ENCODE peak calls at places on chromosomes 5 and 9, in nine cellular contexts. U, L, P, E, W, V, Q, C and S are unnamed samples.

GRCh38 chr9:113682297-113682771 is 193.8 kb upstream of the ZNF618 start:
- DNase-seq in U (peak; percentile 32), L (no peak), P (peak; percentile 59), E (peak; percentile 47), W (peak; percentile 69), V (peak; percentile 59), Q (peak; percentile 84), C (peak; percentile 70), S (peak; percentile 54)

GRCh38 chr5:120454094-120454798 is 9.9 kb upstream of the PRR16 start:
- DNase-seq in U (peak; percentile 85), L (peak; percentile 75), P (no peak), E (peak; percentile 74), W (no peak), V (no peak), Q (no peak), C (peak; percentile 41), S (no peak)

GRCh38 chr5:66717455-66718373 is 121.5 kb downstream of the MAST4 start:
- DNase-seq in U (no peak), L (no peak), P (peak; percentile 30), E (peak; percentile 39), W (no peak), V (no peak), Q (no peak), C (no peak), S (no peak)

GRCh38 chr5:2049876-2050275 is 167.2 kb upstream of the IRX4 start:
- DNase-seq in U (no peak), L (no peak), P (no peak), E (no peak), W (no peak), V (no peak), Q (no peak), C (no peak), S (no peak)

GRCh38 chr9:101569736-101570501 is 24.9 kb downstream of the PPP3R2 start:
- DNase-seq in U (no peak), L (no peak), P (no peak), E (no peak), W (no peak), V (no peak), Q (no peak), C (no peak), S (no peak)

GRCh38 chr5:27911216-27911615 is 872.8 kb upstream of the CDH9 start:
- DNase-seq in U (no peak), L (no peak), P (no peak), E (peak; percentile 14), W (no peak), V (no peak), Q (no peak), C (peak; percentile 56), S (no peak)

GRCh38 chr5:7850533-7851239 is at the start of gene CFAP90:
- DNase-seq in U (no peak), L (no peak), P (peak; percentile 77), E (no peak), W (peak; percentile 18), V (no peak), Q (no peak), C (no peak), S (no peak)

GRCh38 chr9:109497193-109498165 is 628 bp downstream of the PTPN3 start:
- DNase-seq in U (no peak), L (no peak), P (peak; percentile 59), E (peak; percentile 58), W (no peak), V (no peak), Q (no peak), C (no peak), S (no peak)

GRCh38 chr5:134444941-134445471 is 33.3 kb upstream of the CDKN2AIPNL start:
- DNase-seq in U (no peak), L (no peak), P (no peak), E (no peak), W (no peak), V (no peak), Q (no peak), C (no peak), S (no peak)

GRCh38 chr9:88645869-88646204 is 110.9 kb downstream of the NXNL2 start:
- DNase-seq in U (no peak), L (no peak), P (no peak), E (no peak), W (no peak), V (no peak), Q (no peak), C (no peak), S (no peak)

GRCh38 chr9:2125909-2126308 is 110.8 kb downstream of the SMARCA2 start:
- DNase-seq in U (no peak), L (no peak), P (no peak), E (no peak), W (no peak), V (no peak), Q (no peak), C (no peak), S (no peak)

GRCh38 chr5:163005949-163006348 is 431.4 kb upstream of the CCNG1 start:
- DNase-seq in U (no peak), L (no peak), P (no peak), E (peak; percentile 50), W (no peak), V (no peak), Q (no peak), C (peak; percentile 31), S (no peak)

GRCh38 chr5:122351416-122352157 is 39.5 kb downstream of the SNCAIP start:
- DNase-seq in U (peak; percentile 7), L (peak; percentile 47), P (no peak), E (no peak), W (no peak), V (no peak), Q (no peak), C (no peak), S (peak; percentile 4)

GRCh38 chr9:135287627-135288026 is 192.0 kb upstream of the PPP1R26 start:
- DNase-seq in U (no peak), L (no peak), P (no peak), E (no peak), W (no peak), V (no peak), Q (no peak), C (no peak), S (no peak)

GRCh38 chr9:93060746-93061259 is 2.3 kb downstream of the SUSD3 start:
- DNase-seq in U (no peak), L (peak; percentile 26), P (no peak), E (no peak), W (peak; percentile 47), V (no peak), Q (no peak), C (peak; percentile 59), S (no peak)

GRCh38 chr9:100104314-100104713 is 5.3 kb downstream of the INVS start:
- DNase-seq in U (no peak), L (no peak), P (no peak), E (peak; percentile 92), W (no peak), V (no peak), Q (no peak), C (peak; percentile 25), S (no peak)

GRCh38 chr5:41109186-41109585 is 38.0 kb upstream of the MROH2B start:
- DNase-seq in U (no peak), L (no peak), P (no peak), E (no peak), W (no peak), V (no peak), Q (no peak), C (no peak), S (no peak)

GRCh38 chr9:69122391-69123141 is 51.5 kb upstream of the TJP2 start:
- DNase-seq in U (peak; percentile 44), L (no peak), P (peak; percentile 56), E (peak; percentile 77), W (no peak), V (no peak), Q (no peak), C (peak; percentile 58), S (no peak)

GRCh38 chr9:78298046-78298511 is 1.2 kb downstream of the PSAT1 start:
- DNase-seq in U (no peak), L (no peak), P (peak; percentile 45), E (no peak), W (peak; percentile 40), V (no peak), Q (no peak), C (no peak), S (no peak)

GRCh38 chr5:150112211-150113046 is 26.1 kb upstream of the CSF1R start:
- DNase-seq in U (peak; percentile 77), L (peak; percentile 83), P (no peak), E (peak; percentile 43), W (no peak), V (peak; percentile 26), Q (no peak), C (peak; percentile 85), S (peak; percentile 68)

GRCh38 chr9:93818795-93819472 is 136.2 kb downstream of the BARX1 start:
- DNase-seq in U (no peak), L (no peak), P (no peak), E (no peak), W (no peak), V (no peak), Q (no peak), C (no peak), S (no peak)

GRCh38 chr5:72302171-72302570 is 17.9 kb downstream of the MRPS27 start:
- DNase-seq in U (no peak), L (no peak), P (no peak), E (no peak), W (no peak), V (no peak), Q (no peak), C (no peak), S (no peak)

GRCh38 chr9:136424750-136425362 is 14.4 kb downstream of the PMPCA start:
- DNase-seq in U (no peak), L (no peak), P (no peak), E (no peak), W (no peak), V (no peak), Q (no peak), C (no peak), S (no peak)

GRCh38 chr5:138177936-138178515 is 404 bp downstream of the BRD8 start:
- DNase-seq in U (no peak), L (peak; percentile 6), P (peak; percentile 49), E (peak; percentile 23), W (peak; percentile 63), V (no peak), Q (no peak), C (peak; percentile 29), S (no peak)

GRCh38 chr9:81317939-81318338 is 371.4 kb downstream of the TLE1 start:
- DNase-seq in U (no peak), L (no peak), P (no peak), E (no peak), W (no peak), V (no peak), Q (no peak), C (no peak), S (no peak)

GRCh38 chr9:115786321-115786720 is 367.3 kb upstream of the PAPPA start:
- DNase-seq in U (peak; percentile 36), L (no peak), P (no peak), E (no peak), W (no peak), V (no peak), Q (no peak), C (no peak), S (peak; percentile 21)